ENCODE peak calls at places on chromosomes 16 and 17, in eight cellular contexts. P is IMR-90, C is Panc1, T is SK-N-MC, W is substantia nigra, J is spleen, D is HCT116, X is Peyer's patch. F is an unnamed sample.

GRCh38 chr17:50209133-50209471 is 7.7 kb upstream of the COL1A1 start:
- DNase-seq in W (no peak), C (no peak), T (no peak), D (no peak), P (no peak), X (no peak), J (no peak), F (no peak)

GRCh38 chr17:51014129-51014528 is 106.5 kb downstream of the SPAG9 start:
- DNase-seq in W (no peak), C (no peak), D (no peak), J (no peak), P (no peak), X (no peak), T (no peak), F (no peak)

GRCh38 chr16:84652565-84652964 is 4.3 kb downstream of the KLHL36 start:
- DNase-seq in J (no peak), P (no peak), C (no peak), T (no peak), D (no peak), X (no peak), W (no peak), F (no peak)

GRCh38 chr17:29102046-29102445 is 59.1 kb downstream of the PIPOX start:
- DNase-seq in P (no peak), J (no peak), T (no peak), C (no peak), W (no peak), D (no peak), X (no peak), F (no peak)

GRCh38 chr16:74695450-74696422 is 4.9 kb downstream of the MLKL start:
- DNase-seq in J (peak), D (peak), X (peak), C (peak), P (peak), W (peak), T (peak), F (peak)

GRCh38 chr17:41666336-41666680 is 22.4 kb upstream of the EIF1 start:
- DNase-seq in W (peak), X (no peak), P (peak), D (no peak), J (peak), T (no peak), C (no peak), F (peak)

GRCh38 chr17:11814655-11815262 is 182.5 kb downstream of the ZNF18 start:
- DNase-seq in C (no peak), X (no peak), T (no peak), W (no peak), J (no peak), P (no peak), D (no peak), F (no peak)

GRCh38 chr17:63950940-63951907 is 19.1 kb upstream of the CD79B start:
- DNase-seq in J (peak), C (peak), W (no peak), P (no peak), X (peak), D (peak), T (no peak), F (no peak)

GRCh38 chr16:50509521-50510341 is 38.5 kb upstream of the NKD1 start:
- DNase-seq in W (no peak), X (no peak), T (no peak), C (peak), J (no peak), P (peak), D (peak), F (no peak)

GRCh38 chr16:27462846-27463682 is 61.1 kb downstream of the IL21R start:
- DNase-seq in J (peak), C (no peak), P (no peak), D (no peak), T (no peak), W (no peak), X (no peak), F (no peak)

GRCh38 chr16:30474062-30474452 is 1.5 kb downstream of the ITGAL start:
- DNase-seq in J (peak), X (no peak), T (no peak), P (no peak), W (no peak), D (no peak), C (no peak), F (no peak)

DNA sequence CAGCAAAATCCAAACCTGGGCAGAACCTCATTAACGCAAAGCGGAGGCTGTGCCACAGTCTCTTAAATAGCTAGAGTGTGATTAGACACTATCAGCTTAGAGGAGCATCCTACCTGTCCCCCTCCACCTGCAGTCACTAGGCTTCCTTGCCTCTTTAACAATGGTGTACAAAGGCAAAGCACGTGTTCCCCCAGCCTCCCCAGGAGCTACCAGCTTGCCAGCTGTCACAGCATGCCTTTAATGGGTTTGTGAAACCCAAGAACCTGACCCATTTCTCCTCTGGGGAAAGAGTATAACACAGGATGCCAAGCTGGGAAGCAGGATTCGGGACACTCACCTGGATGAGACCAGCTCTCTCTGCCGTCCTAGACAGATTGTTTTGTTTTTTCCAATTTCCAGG is 37.2 kb upstream of the TBX2 start:
- DNase-seq in P (no peak), D (no peak), X (no peak), T (no peak), W (no peak), C (no peak), J (peak), F (no peak)
- H3K27ac ChIP-seq in P (no peak), D (no peak), X (no peak), T (no peak), W (no peak), C (no peak), J (no peak), F (no peak)

GRCh38 chr16:66376114-66376513 is 9.6 kb downstream of the CDH5 start:
- DNase-seq in P (no peak), D (no peak), T (no peak), X (no peak), W (no peak), J (no peak), C (no peak), F (no peak)
- H3K27ac ChIP-seq in P (no peak), D (no peak), T (no peak), X (no peak), W (no peak), J (no peak), C (no peak), F (no peak)

GRCh38 chr17:78268960-78269892 is 37.8 kb downstream of the TMEM235 start:
- DNase-seq in J (no peak), X (peak), P (peak), D (no peak), C (no peak), W (no peak), T (peak), F (peak)
- H3K27ac ChIP-seq in J (no peak), X (no peak), P (no peak), D (no peak), C (peak), W (no peak), T (peak), F (no peak)

DNA sequence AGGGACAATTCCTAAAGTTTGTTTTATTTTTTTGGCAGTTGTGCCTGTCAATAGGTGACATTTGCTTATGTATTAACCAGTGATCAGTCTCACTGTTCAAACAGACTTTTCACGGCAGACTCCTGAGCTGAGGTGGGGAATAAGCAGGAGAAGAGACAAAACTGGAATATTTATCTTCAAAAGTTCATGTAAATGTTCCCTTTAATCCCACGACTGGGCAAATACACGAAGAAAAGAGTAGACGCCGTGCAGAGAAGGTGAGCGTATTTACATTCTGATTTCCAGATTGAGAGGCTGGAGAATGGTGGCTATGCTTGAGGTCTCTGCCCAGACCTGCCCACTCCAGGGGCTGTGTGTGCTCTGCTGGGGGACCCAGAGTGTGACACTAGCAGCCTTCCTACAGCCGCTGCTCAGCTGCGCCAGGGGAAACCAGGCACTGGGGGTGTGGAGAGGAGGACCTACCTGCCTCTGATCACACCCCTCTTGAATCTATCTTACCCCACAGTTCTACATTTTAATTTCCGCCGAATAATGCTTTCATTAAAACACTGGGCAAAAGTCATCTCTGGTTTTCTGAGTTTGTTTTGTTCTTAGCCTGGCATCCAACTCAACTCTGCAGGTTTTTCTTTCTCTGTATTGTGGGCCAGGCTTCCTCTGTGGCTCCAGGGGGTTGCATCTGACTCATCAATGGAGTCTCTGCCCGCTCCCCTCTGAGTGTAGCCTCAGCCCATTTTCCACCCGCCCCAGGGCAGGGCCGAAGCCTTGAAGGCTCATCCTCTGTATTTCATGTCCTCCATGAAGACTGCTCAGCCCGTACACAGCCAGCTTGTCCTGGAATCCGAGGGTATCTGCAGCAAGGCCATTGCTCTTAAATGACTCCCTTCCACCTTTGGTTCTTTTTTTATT is 237.1 kb downstream of the NTN1 start:
- DNase-seq in C (no peak), X (no peak), T (no peak), J (no peak), W (no peak), P (no peak), D (no peak), F (no peak)
- H3K27ac ChIP-seq in C (peak), X (no peak), T (no peak), J (no peak), W (no peak), P (no peak), D (no peak), F (no peak)

DNA sequence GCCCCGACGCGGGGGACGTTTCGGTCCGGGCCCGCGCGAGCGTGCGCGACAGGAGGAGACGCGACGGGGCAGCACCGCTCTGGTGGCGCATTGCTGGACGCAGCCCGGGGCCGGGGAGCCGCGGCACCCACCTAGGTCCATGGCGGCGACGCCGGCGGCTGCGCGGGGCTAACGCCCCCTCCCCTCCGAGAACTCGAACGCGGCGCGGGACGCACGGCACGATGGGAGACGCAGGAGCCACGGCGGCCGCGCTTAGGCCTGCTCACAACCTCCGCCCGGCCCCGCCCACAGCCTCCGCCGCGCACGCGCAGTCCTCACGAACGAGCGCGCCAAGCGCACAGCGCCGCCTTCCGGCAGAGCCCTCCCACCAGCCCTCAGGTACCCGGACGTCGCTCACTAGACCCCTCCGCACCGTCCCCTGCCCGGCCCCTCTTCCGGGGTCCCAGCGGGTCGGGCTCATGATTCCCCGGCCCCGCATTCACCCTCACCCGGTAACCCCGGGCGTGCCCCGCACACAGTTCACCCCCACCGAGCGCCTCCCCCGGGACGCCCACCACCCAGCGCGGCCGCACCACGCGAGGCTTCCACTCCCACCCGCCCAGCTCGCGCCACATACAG is at the start of gene GEMIN4:
- DNase-seq in P (peak), W (peak), C (peak), D (peak), J (peak), X (peak), T (peak), F (peak)
- H3K27ac ChIP-seq in P (peak), W (peak), C (peak), D (peak), J (peak), X (peak), T (peak), F (peak)

GRCh38 chr17:57389474-57389873 is 133.2 kb downstream of the MSI2 start:
- DNase-seq in P (no peak), D (no peak), W (no peak), T (no peak), X (no peak), C (no peak), J (no peak), F (no peak)
- H3K27ac ChIP-seq in P (no peak), D (no peak), W (no peak), T (no peak), X (no peak), C (no peak), J (no peak), F (no peak)

DNA sequence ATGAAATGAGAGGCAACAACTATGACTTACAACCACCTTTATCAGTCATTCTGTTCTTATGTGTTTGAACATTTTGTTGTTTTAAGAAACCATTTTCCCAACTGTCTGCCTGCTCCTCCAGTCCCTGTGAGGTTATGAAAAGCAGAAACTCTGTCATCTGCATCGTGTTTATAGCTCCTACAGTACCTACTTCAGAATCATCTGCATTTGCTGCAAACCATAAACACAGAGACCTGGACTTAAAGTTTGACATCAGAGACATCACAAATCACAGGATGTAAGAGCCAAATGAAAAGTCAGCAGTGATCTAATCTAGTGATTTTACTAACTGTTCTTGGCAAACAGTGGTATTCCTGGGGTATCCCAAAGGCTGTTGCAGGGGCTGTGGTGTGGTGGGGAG is 55.2 kb downstream of the CDH11 start:
- DNase-seq in T (no peak), P (peak), X (no peak), W (no peak), J (no peak), D (no peak), C (no peak), F (no peak)
- H3K27ac ChIP-seq in T (peak), P (no peak), X (no peak), W (peak), J (no peak), D (no peak), C (no peak), F (no peak)